ENCODE peak calls at places on chromosomes 3 and 15, in six cellular contexts. One of them, this sample, is unnamed.

GRCh38 chr3:31772155-31772761 is 208.8 kb downstream of the OSBPL10 start:
- DNase-seq in CD8-positive, alpha-beta memory T cell: no peak
- DNase-seq in transverse colon: no peak
- DNase-seq in pancreas: no peak
- DNase-seq in IMR-90: no peak
- DNase-seq in GM12865: no peak
- DNase-seq in this sample: no peak

GRCh38 chr3:11509175-11510000 is 134.3 kb downstream of the VGLL4 start:
- DNase-seq in GM12865: no peak
- DNase-seq in CD8-positive, alpha-beta memory T cell: no peak
- DNase-seq in IMR-90: peak; percentile 96
- DNase-seq in pancreas: peak; percentile 76
- DNase-seq in transverse colon: peak; percentile 63
- DNase-seq in this sample: peak; percentile 40

GRCh38 chr15:79168922-79169322 is 78.3 kb upstream of the RASGRF1 start:
- DNase-seq in CD8-positive, alpha-beta memory T cell: no peak
- DNase-seq in pancreas: no peak
- DNase-seq in IMR-90: no peak
- DNase-seq in GM12865: no peak
- DNase-seq in transverse colon: no peak
- DNase-seq in this sample: peak; percentile 74

GRCh38 chr3:195732951-195733350 is 12.2 kb downstream of the MUC20 start:
- DNase-seq in CD8-positive, alpha-beta memory T cell: no peak
- DNase-seq in transverse colon: no peak
- DNase-seq in pancreas: no peak
- DNase-seq in IMR-90: peak; percentile 36
- DNase-seq in GM12865: no peak
- DNase-seq in this sample: no peak

GRCh38 chr3:130529816-130530215 is 12.8 kb downstream of the COL6A6 start:
- DNase-seq in transverse colon: no peak
- DNase-seq in CD8-positive, alpha-beta memory T cell: no peak
- DNase-seq in IMR-90: no peak
- DNase-seq in pancreas: no peak
- DNase-seq in GM12865: peak; percentile 6
- DNase-seq in this sample: no peak

GRCh38 chr3:12395349-12396012 is 88.8 kb upstream of the TSEN2 start:
- DNase-seq in GM12865: peak; percentile 75
- DNase-seq in transverse colon: no peak
- DNase-seq in IMR-90: peak; percentile 21
- DNase-seq in pancreas: no peak
- DNase-seq in CD8-positive, alpha-beta memory T cell: no peak
- DNase-seq in this sample: no peak

GRCh38 chr3:184236033-184236410 is 6.6 kb downstream of the VWA5B2 start:
- DNase-seq in pancreas: no peak
- DNase-seq in CD8-positive, alpha-beta memory T cell: no peak
- DNase-seq in IMR-90: no peak
- DNase-seq in GM12865: no peak
- DNase-seq in transverse colon: no peak
- DNase-seq in this sample: no peak

GRCh38 chr15:86135030-86135429 is 55.4 kb downstream of the AGBL1 start:
- DNase-seq in transverse colon: peak; percentile 7
- DNase-seq in GM12865: no peak
- DNase-seq in IMR-90: no peak
- DNase-seq in CD8-positive, alpha-beta memory T cell: no peak
- DNase-seq in pancreas: no peak
- DNase-seq in this sample: no peak

GRCh38 chr3:51353566-51354140 is 31.4 kb upstream of the MANF start:
- DNase-seq in IMR-90: peak; percentile 37
- DNase-seq in pancreas: no peak
- DNase-seq in transverse colon: no peak
- DNase-seq in CD8-positive, alpha-beta memory T cell: no peak
- DNase-seq in GM12865: no peak
- DNase-seq in this sample: no peak

GRCh38 chr3:183182732-183183610 is 20.4 kb upstream of the LAMP3 start:
- DNase-seq in transverse colon: no peak
- DNase-seq in pancreas: no peak
- DNase-seq in IMR-90: no peak
- DNase-seq in CD8-positive, alpha-beta memory T cell: no peak
- DNase-seq in GM12865: no peak
- DNase-seq in this sample: no peak

GRCh38 chr3:25944328-25944727 is 154.4 kb downstream of the OXSM start:
- DNase-seq in pancreas: no peak
- DNase-seq in CD8-positive, alpha-beta memory T cell: no peak
- DNase-seq in GM12865: no peak
- DNase-seq in IMR-90: no peak
- DNase-seq in transverse colon: no peak
- DNase-seq in this sample: no peak

GRCh38 chr15:57152133-57152532 is 224.2 kb upstream of the CGNL1 start:
- DNase-seq in GM12865: no peak
- DNase-seq in CD8-positive, alpha-beta memory T cell: no peak
- DNase-seq in transverse colon: no peak
- DNase-seq in IMR-90: no peak
- DNase-seq in pancreas: no peak
- DNase-seq in this sample: no peak

GRCh38 chr3:146160233-146160963 is 586 bp downstream of the PLOD2 start:
- DNase-seq in CD8-positive, alpha-beta memory T cell: no peak
- DNase-seq in GM12865: peak; percentile 74
- DNase-seq in IMR-90: peak; percentile 79
- DNase-seq in transverse colon: peak; percentile 66
- DNase-seq in pancreas: peak; percentile 66
- DNase-seq in this sample: peak; percentile 76

GRCh38 chr3:184560531-184560930 is 1.1 kb upstream of the EPHB3 start:
- DNase-seq in GM12865: no peak
- DNase-seq in transverse colon: no peak
- DNase-seq in CD8-positive, alpha-beta memory T cell: no peak
- DNase-seq in pancreas: no peak
- DNase-seq in IMR-90: no peak
- DNase-seq in this sample: no peak

GRCh38 chr15:77497108-77497737 is 76.5 kb downstream of the HMG20A start:
- DNase-seq in transverse colon: peak; percentile 22
- DNase-seq in IMR-90: no peak
- DNase-seq in GM12865: no peak
- DNase-seq in CD8-positive, alpha-beta memory T cell: no peak
- DNase-seq in pancreas: peak; percentile 78
- DNase-seq in this sample: no peak

GRCh38 chr15:73183071-73183470 is 130.8 kb downstream of the NEO1 start:
- DNase-seq in IMR-90: no peak
- DNase-seq in pancreas: no peak
- DNase-seq in CD8-positive, alpha-beta memory T cell: no peak
- DNase-seq in transverse colon: no peak
- DNase-seq in GM12865: no peak
- DNase-seq in this sample: no peak

GRCh38 chr3:14864131-14864530 is 45.4 kb downstream of the FGD5 start:
- DNase-seq in pancreas: no peak
- DNase-seq in IMR-90: no peak
- DNase-seq in transverse colon: no peak
- DNase-seq in CD8-positive, alpha-beta memory T cell: no peak
- DNase-seq in GM12865: no peak
- DNase-seq in this sample: no peak

GRCh38 chr15:38688096-38688495 is 123.5 kb upstream of the RASGRP1 start:
- DNase-seq in pancreas: no peak
- DNase-seq in transverse colon: no peak
- DNase-seq in IMR-90: peak; percentile 7
- DNase-seq in CD8-positive, alpha-beta memory T cell: no peak
- DNase-seq in GM12865: no peak
- DNase-seq in this sample: no peak

GRCh38 chr15:43329222-43329959 is 982 bp downstream of the LCMT2 start:
- DNase-seq in IMR-90: peak; percentile 37
- DNase-seq in GM12865: no peak
- DNase-seq in transverse colon: peak; percentile 29
- DNase-seq in pancreas: no peak
- DNase-seq in CD8-positive, alpha-beta memory T cell: no peak
- DNase-seq in this sample: peak; percentile 18

GRCh38 chr3:70861234-70861633 is 548.8 kb upstream of the MDFIC2 start:
- DNase-seq in pancreas: no peak
- DNase-seq in IMR-90: peak; percentile 94
- DNase-seq in transverse colon: no peak
- DNase-seq in CD8-positive, alpha-beta memory T cell: no peak
- DNase-seq in GM12865: no peak
- DNase-seq in this sample: peak; percentile 79

GRCh38 chr3:51671090-51672082 is at the start of gene TEX264:
- DNase-seq in CD8-positive, alpha-beta memory T cell: peak; percentile 97
- DNase-seq in IMR-90: peak; percentile 71
- DNase-seq in GM12865: peak; percentile 95
- DNase-seq in pancreas: peak; percentile 92
- DNase-seq in transverse colon: peak; percentile 94
- DNase-seq in this sample: peak; percentile 52

GRCh38 chr3:128113817-128114794 is 9.5 kb downstream of the RUVBL1 start:
- DNase-seq in IMR-90: no peak
- DNase-seq in GM12865: peak; percentile 69
- DNase-seq in pancreas: peak; percentile 53
- DNase-seq in CD8-positive, alpha-beta memory T cell: no peak
- DNase-seq in transverse colon: peak; percentile 12
- DNase-seq in this sample: no peak

GRCh38 chr15:40108061-40108854 is 421 bp downstream of the BMF start:
- DNase-seq in IMR-90: peak; percentile 55
- DNase-seq in CD8-positive, alpha-beta memory T cell: peak; percentile 46
- DNase-seq in transverse colon: peak; percentile 65
- DNase-seq in pancreas: peak; percentile 89
- DNase-seq in GM12865: peak; percentile 25
- DNase-seq in this sample: no peak

GRCh38 chr15:23690450-23690852 is 3.3 kb upstream of the NDN start:
- DNase-seq in transverse colon: peak; percentile 23
- DNase-seq in IMR-90: peak; percentile 61
- DNase-seq in CD8-positive, alpha-beta memory T cell: no peak
- DNase-seq in GM12865: no peak
- DNase-seq in pancreas: peak; percentile 74
- DNase-seq in this sample: no peak

GRCh38 chr3:133955892-133956291 is 60.2 kb upstream of the RAB6B start:
- DNase-seq in IMR-90: no peak
- DNase-seq in GM12865: no peak
- DNase-seq in CD8-positive, alpha-beta memory T cell: no peak
- DNase-seq in transverse colon: no peak
- DNase-seq in pancreas: no peak
- DNase-seq in this sample: no peak

GRCh38 chr3:81726735-81727134 is 34.7 kb downstream of the GBE1 start:
- DNase-seq in pancreas: no peak
- DNase-seq in transverse colon: no peak
- DNase-seq in IMR-90: peak; percentile 71
- DNase-seq in GM12865: no peak
- DNase-seq in CD8-positive, alpha-beta memory T cell: no peak
- DNase-seq in this sample: peak; percentile 74

GRCh38 chr15:63502137-63502801 is 2.1 kb upstream of the USP3 start:
- DNase-seq in transverse colon: peak; percentile 52
- DNase-seq in CD8-positive, alpha-beta memory T cell: no peak
- DNase-seq in IMR-90: peak; percentile 44
- DNase-seq in GM12865: peak; percentile 52
- DNase-seq in pancreas: peak; percentile 43
- DNase-seq in this sample: peak; percentile 90

GRCh38 chr15:46232471-46232870 is 597.6 kb downstream of the SQOR start:
- DNase-seq in CD8-positive, alpha-beta memory T cell: no peak
- DNase-seq in IMR-90: no peak
- DNase-seq in pancreas: no peak
- DNase-seq in GM12865: no peak
- DNase-seq in transverse colon: no peak
- DNase-seq in this sample: no peak

GRCh38 chr15:27692438-27692837 is 406.7 kb downstream of the OCA2 start:
- DNase-seq in transverse colon: no peak
- DNase-seq in GM12865: no peak
- DNase-seq in pancreas: no peak
- DNase-seq in IMR-90: no peak
- DNase-seq in CD8-positive, alpha-beta memory T cell: no peak
- DNase-seq in this sample: no peak
- H3K4me3 ChIP-seq in transverse colon: no peak overlapping the region
- H3K4me3 ChIP-seq in GM12865: no peak overlapping the region
- H3K4me3 ChIP-seq in pancreas: no peak overlapping the region
- H3K4me3 ChIP-seq in IMR-90: no peak overlapping the region
- H3K4me3 ChIP-seq in CD8-positive, alpha-beta memory T cell: no peak overlapping the region
- H3K4me3 ChIP-seq in this sample: no peak overlapping the region

GRCh38 chr15:101562428-101563059 is 73.0 kb upstream of the PCSK6 start:
- DNase-seq in GM12865: no peak
- DNase-seq in CD8-positive, alpha-beta memory T cell: no peak
- DNase-seq in transverse colon: no peak
- DNase-seq in IMR-90: no peak
- DNase-seq in pancreas: no peak
- DNase-seq in this sample: no peak
- H3K4me3 ChIP-seq in GM12865: no peak overlapping the region
- H3K4me3 ChIP-seq in CD8-positive, alpha-beta memory T cell: no peak overlapping the region
- H3K4me3 ChIP-seq in transverse colon: no peak overlapping the region
- H3K4me3 ChIP-seq in IMR-90: no peak overlapping the region
- H3K4me3 ChIP-seq in pancreas: no peak overlapping the region
- H3K4me3 ChIP-seq in this sample: no peak overlapping the region

DNA sequence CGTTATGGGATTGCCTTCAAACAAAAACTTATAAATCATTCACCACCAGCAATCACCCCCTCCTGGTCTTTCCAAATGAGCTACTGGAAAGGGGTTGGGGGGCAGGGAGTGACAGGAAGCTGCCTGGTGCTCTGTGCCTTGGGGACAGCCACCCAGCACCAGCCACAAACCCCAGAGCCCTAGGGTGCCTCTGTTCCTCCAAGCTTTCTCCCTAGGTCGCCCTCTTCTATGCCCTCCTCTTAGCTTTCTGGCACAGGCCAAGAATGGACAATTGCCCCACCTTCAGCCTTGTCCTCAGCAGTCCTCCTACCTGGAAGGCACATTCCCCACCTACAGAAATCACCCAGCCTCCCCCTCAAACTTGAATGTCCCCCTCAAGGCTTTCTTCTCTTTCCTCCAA is 3.3 kb downstream of the OXTR start:
- DNase-seq in CD8-positive, alpha-beta memory T cell: no peak
- DNase-seq in IMR-90: no peak
- DNase-seq in transverse colon: no peak
- DNase-seq in pancreas: no peak
- DNase-seq in GM12865: no peak
- DNase-seq in this sample: no peak
- H3K4me3 ChIP-seq in CD8-positive, alpha-beta memory T cell: no peak overlapping the region
- H3K4me3 ChIP-seq in IMR-90: no peak overlapping the region
- H3K4me3 ChIP-seq in transverse colon: no peak overlapping the region
- H3K4me3 ChIP-seq in pancreas: no peak overlapping the region
- H3K4me3 ChIP-seq in GM12865: peak overlapping the region; percentile 61
- H3K4me3 ChIP-seq in this sample: no peak overlapping the region

GRCh38 chr3:110166791-110167190 is 829.4 kb upstream of the DPPA4 start:
- DNase-seq in CD8-positive, alpha-beta memory T cell: no peak
- DNase-seq in GM12865: no peak
- DNase-seq in pancreas: no peak
- DNase-seq in IMR-90: no peak
- DNase-seq in transverse colon: no peak
- DNase-seq in this sample: no peak

GRCh38 chr3:110164632-110165240 is 827.4 kb upstream of the DPPA4 start:
- DNase-seq in IMR-90: peak; percentile 25
- DNase-seq in pancreas: no peak
- DNase-seq in GM12865: no peak
- DNase-seq in transverse colon: no peak
- DNase-seq in CD8-positive, alpha-beta memory T cell: no peak
- DNase-seq in this sample: no peak

GRCh38 chr3:110165344-110165743 is 828.0 kb upstream of the DPPA4 start:
- DNase-seq in pancreas: no peak
- DNase-seq in GM12865: no peak
- DNase-seq in CD8-positive, alpha-beta memory T cell: no peak
- DNase-seq in transverse colon: no peak
- DNase-seq in IMR-90: peak; percentile 1
- DNase-seq in this sample: no peak

DNA sequence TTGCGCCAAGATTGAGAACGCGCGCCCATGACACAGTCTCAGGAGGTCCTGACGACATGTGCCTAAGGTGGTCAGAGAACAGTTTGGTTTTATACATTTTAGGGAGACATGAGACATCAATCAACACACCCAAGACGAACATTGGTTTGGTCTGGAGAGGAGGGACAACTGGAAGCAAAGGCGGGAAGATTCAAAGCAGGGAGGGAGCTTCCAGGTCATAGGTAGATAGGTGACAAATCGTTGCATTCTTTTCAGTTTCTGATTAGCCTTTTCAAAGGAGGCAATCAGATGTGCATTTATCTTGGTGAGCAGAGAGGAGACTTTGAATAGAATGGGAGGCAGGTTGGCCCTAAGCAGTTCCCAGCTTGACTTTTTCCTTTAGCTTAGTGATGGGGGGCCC is 828.4 kb upstream of the DPPA4 start:
- DNase-seq in transverse colon: no peak
- DNase-seq in GM12865: peak; percentile 8
- DNase-seq in pancreas: no peak
- DNase-seq in IMR-90: no peak
- DNase-seq in CD8-positive, alpha-beta memory T cell: no peak
- DNase-seq in this sample: peak; percentile 41
- H3K4me3 ChIP-seq in transverse colon: no peak overlapping the region
- H3K4me3 ChIP-seq in GM12865: no peak overlapping the region
- H3K4me3 ChIP-seq in pancreas: no peak overlapping the region
- H3K4me3 ChIP-seq in IMR-90: no peak overlapping the region
- H3K4me3 ChIP-seq in CD8-positive, alpha-beta memory T cell: no peak overlapping the region
- H3K4me3 ChIP-seq in this sample: peak overlapping the region; percentile 10